ENCODE peak calls at places on chromosomes 2 and 18, in four cellular contexts. A is T-helper 17 cell, D is CMK, W is LoVo. Q is an unnamed sample.
A peak's percentile ranks its signal among the peaks of the same experiment; 100 is the strongest.

GRCh38 chr2:182672471-182673165 is 43.4 kb upstream of the DNAJC10 start:
- DNase-seq in A (no peak), W (peak; percentile 22), D (no peak), Q (no peak)

GRCh38 chr2:112942654-112943002 is 31.7 kb downstream of the IL37 start:
- DNase-seq in D (no peak), A (no peak), W (no peak), Q (no peak)

GRCh38 chr2:207951734-207952480 is 73.4 kb downstream of the PLEKHM3 start:
- DNase-seq in W (no peak), A (no peak), D (no peak), Q (no peak)

GRCh38 chr18:44681039-44681595 is 429 bp downstream of the SETBP1 start:
- DNase-seq in D (no peak), A (no peak), W (no peak), Q (no peak)

GRCh38 chr2:146228659-146229058 is 1616.2 kb upstream of the ACVR2A start:
- DNase-seq in A (no peak), D (no peak), W (no peak), Q (no peak)

GRCh38 chr2:62209427-62209991 is 13.6 kb downstream of the B3GNT2 start:
- DNase-seq in W (no peak), D (no peak), A (no peak), Q (no peak)

GRCh38 chr2:167438206-167438605 is 549.9 kb downstream of the XIRP2 start:
- DNase-seq in W (peak; percentile 6), D (no peak), A (no peak), Q (no peak)

GRCh38 chr2:35973737-35974132 is 381.8 kb upstream of the CRIM1 start:
- DNase-seq in W (peak; percentile 8), A (no peak), D (no peak), Q (no peak)

GRCh38 chr2:10452334-10452733 is 4.2 kb upstream of the ODC1 start:
- DNase-seq in A (no peak), W (peak; percentile 79), D (no peak), Q (peak; percentile 79)

GRCh38 chr2:188978291-188979081 is 4.3 kb downstream of the COL3A1 start:
- DNase-seq in D (no peak), W (no peak), A (no peak), Q (no peak)

GRCh38 chr2:109279243-109279860 is 150.3 kb downstream of the SH3RF3 start:
- DNase-seq in D (no peak), W (no peak), A (no peak), Q (peak; percentile 51)

GRCh38 chr2:158134055-158134454 is 32.4 kb downstream of the UPP2 start:
- DNase-seq in W (no peak), D (no peak), A (no peak), Q (no peak)

GRCh38 chr2:152573168-152573567 is 144.1 kb downstream of the PRPF40A start:
- DNase-seq in D (no peak), W (no peak), A (no peak), Q (no peak)

GRCh38 chr2:121189011-121189410 is 96.0 kb downstream of the TFCP2L1 start:
- DNase-seq in A (no peak), W (no peak), D (no peak), Q (peak; percentile 46)

GRCh38 chr2:229501051-229501794 is 213.1 kb downstream of the DNER start:
- DNase-seq in D (no peak), W (no peak), A (no peak), Q (no peak)

GRCh38 chr2:30356061-30356460 is 91.0 kb upstream of the LCLAT1 start:
- DNase-seq in D (no peak), W (no peak), A (no peak), Q (no peak)

GRCh38 chr18:74513883-74514205 is 17.7 kb downstream of the CNDP2 start:
- DNase-seq in W (no peak), D (no peak), A (no peak), Q (peak; percentile 29)

GRCh38 chr18:9877655-9878014 is 8.1 kb upstream of the TXNDC2 start:
- DNase-seq in A (no peak), D (no peak), W (no peak), Q (no peak)

Q was measured in sigmoid colon.